ENCODE peak calls at places on chromosomes 5 and 9, in four cellular contexts. R is HCT116, D is spleen, M is WERI-Rb-1. E is an unnamed sample.

GRCh38 chr5:90473321-90474234 is 993 bp downstream of the MBLAC2 start:
- DNase-seq in R (no peak), D (peak; percentile 92), M (peak; percentile 30), E (no peak)

GRCh38 chr5:178357127-178357526 is 124.5 kb upstream of the PHYKPL start:
- DNase-seq in R (no peak), D (peak; percentile 81), M (no peak), E (no peak)

GRCh38 chr5:56330167-56330566 is 97.0 kb upstream of the ANKRD55 start:
- DNase-seq in R (no peak), D (no peak), M (no peak), E (no peak)

GRCh38 chr9:18146329-18146728 is 327.6 kb upstream of the ADAMTSL1 start:
- DNase-seq in R (no peak), D (no peak), M (no peak), E (no peak)

GRCh38 chr5:102596951-102597350 is 98.2 kb upstream of the SLCO6A1 start:
- DNase-seq in R (no peak), D (no peak), M (no peak), E (no peak)

GRCh38 chr5:106288977-106289376 is 1381.8 kb downstream of the EFNA5 start:
- DNase-seq in R (no peak), D (no peak), M (no peak), E (no peak)

GRCh38 chr9:93080406-93080805 is 15.6 kb upstream of the CARD19 start:
- DNase-seq in R (no peak), D (peak; percentile 56), M (no peak), E (no peak)

GRCh38 chr5:124948062-124948753 is 201.8 kb upstream of the ZNF608 start:
- DNase-seq in R (no peak), D (no peak), M (no peak), E (no peak)

GRCh38 chr9:123253204-123253603 is 15.2 kb downstream of the STRBP start:
- DNase-seq in R (no peak), D (no peak), M (no peak), E (no peak)

GRCh38 chr9:110688329-110688728 is 19.7 kb downstream of the MUSK start:
- DNase-seq in R (no peak), D (no peak), M (no peak), E (no peak)

GRCh38 chr9:17627641-17628040 is 48.8 kb downstream of the SH3GL2 start:
- DNase-seq in R (no peak), D (no peak), M (peak; percentile 25), E (no peak)

GRCh38 chr5:150987746-150988145 is 32.6 kb upstream of the GPX3 start:
- DNase-seq in R (no peak), D (no peak), M (no peak), E (no peak)

GRCh38 chr9:129272348-129273025 is 94.4 kb upstream of the IER5L start:
- DNase-seq in R (no peak), D (peak; percentile 53), M (no peak), E (no peak)

GRCh38 chr5:55634204-55634785 is 77.8 kb downstream of the SLC38A9 start:
- DNase-seq in R (no peak), D (no peak), M (no peak), E (no peak)

GRCh38 chr5:95284512-95285405 is at the start of gene MCTP1:
- DNase-seq in R (no peak), D (peak; percentile 76), M (peak; percentile 71), E (no peak)

GRCh38 chr5:90037646-90038045 is 371.9 kb downstream of the CETN3 start:
- DNase-seq in R (no peak), D (no peak), M (peak; percentile 15), E (no peak)

GRCh38 chr5:75667586-75667985 is 49.7 kb downstream of the POC5 start:
- DNase-seq in R (no peak), D (no peak), M (no peak), E (no peak)

GRCh38 chr5:89110916-89111646 is 228.1 kb upstream of the MEF2C start:
- DNase-seq in R (no peak), D (no peak), M (no peak), E (no peak)

GRCh38 chr5:171428168-171428658 is 8.8 kb downstream of the FGF18 start:
- DNase-seq in R (no peak), D (no peak), M (no peak), E (no peak)

GRCh38 chr5:150139334-150139733 is 16.3 kb downstream of the PDGFRB start:
- DNase-seq in R (no peak), D (no peak), M (no peak), E (peak; percentile 65)

GRCh38 chr5:13477118-13477737 is 467.3 kb downstream of the DNAH5 start:
- DNase-seq in R (no peak), D (no peak), M (no peak), E (no peak)

GRCh38 chr5:126182901-126183695 is 240.1 kb upstream of the GRAMD2B start:
- DNase-seq in R (no peak), D (no peak), M (no peak), E (no peak)

GRCh38 chr5:96530901-96531300 is 97.9 kb upstream of the PCSK1 start:
- DNase-seq in R (no peak), D (no peak), M (no peak), E (no peak)

GRCh38 chr9:136982232-136983051 is at the start of gene LCNL1:
- DNase-seq in R (no peak), D (no peak), M (no peak), E (no peak)

GRCh38 chr9:127858041-127858512 is 3.6 kb upstream of the ENG start:
- DNase-seq in R (no peak), D (no peak), M (peak; percentile 84), E (no peak)

GRCh38 chr9:2872307-2872940 is 28.5 kb upstream of the PUM3 start:
- DNase-seq in R (peak; percentile 23), D (no peak), M (peak; percentile 8), E (no peak)

DNA sequence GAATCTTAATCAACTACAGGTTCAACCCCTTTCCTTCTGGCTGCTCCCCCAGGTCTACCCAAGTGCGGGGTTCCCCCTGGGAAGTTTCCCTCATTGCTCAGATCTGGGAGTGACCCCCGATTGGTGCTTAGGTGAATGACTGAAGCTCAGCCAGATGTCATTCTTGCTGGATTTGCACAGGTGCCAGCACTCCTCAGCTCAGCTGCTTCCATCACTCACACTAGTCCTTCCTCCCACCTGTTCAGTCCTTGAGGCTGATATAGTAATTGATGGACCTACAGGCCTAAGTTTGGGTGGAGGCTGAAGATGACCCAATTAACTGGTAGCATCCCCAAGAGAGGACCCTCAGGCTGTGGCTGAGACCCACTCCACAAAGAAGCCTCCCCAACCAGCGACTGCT is 32.9 kb downstream of the PRLR start:
- DNase-seq in R (no peak), D (no peak), M (no peak), E (no peak)
- H3K36me3 ChIP-seq in R (no peaks in the 10 kb centered on the region), D (no peaks in the 10 kb centered on the region), M (no peaks in the 10 kb centered on the region), E (no peaks in the 10 kb centered on the region)

DNA sequence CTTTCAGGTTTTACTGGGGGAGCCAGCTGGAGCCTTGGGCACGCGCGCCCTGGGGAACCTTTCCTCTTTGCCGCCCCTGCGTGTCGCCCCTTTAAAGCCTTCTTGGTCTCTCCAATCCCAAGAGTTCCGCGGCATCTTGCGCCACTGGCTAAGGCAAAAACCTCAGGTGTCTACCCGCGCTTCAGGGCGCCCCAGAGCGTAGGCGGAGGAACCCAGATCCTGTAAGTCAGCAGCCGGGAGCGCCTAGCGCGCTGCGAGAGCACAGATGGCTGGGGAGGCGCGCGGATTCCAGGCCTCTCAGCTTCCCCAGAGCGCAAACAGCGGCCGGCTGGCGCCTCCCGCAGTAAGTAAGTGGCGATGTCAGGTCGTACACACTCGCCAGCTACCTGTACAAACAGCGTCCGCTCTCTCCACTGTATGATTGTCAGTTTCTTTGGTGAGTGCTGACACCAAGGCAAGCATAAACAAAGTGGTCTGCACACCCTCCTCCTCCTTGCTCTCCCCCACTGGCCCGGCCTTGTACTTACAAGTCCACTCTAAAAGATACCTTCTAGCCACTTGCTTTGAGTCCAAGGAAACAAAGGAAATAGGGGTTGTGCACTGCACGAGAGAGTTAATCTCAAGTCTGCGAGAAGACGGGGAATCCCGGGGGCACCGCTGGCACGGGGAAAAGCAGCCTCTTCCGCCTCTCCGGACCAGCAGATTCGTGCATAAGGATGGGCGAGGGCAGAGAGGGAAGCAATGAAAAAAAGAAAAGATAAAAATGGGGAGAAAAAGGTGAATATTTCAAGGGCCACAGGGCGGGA is 2.9 kb downstream of the HTR1A start:
- DNase-seq in R (no peak), D (peak; percentile 70), M (peak; percentile 92), E (no peak)
- TF ChIP-seq CTCF in R (no peak), D (no peak), M (peak; percentile 93), E (no peak)

GRCh38 chr5:169735913-169736312 is 98.8 kb downstream of the DOCK2 start:
- DNase-seq in R (no peak), D (no peak), M (no peak), E (no peak)
- H3K36me3 ChIP-seq in R (no peaks in the 10 kb centered on the region), D (peaks cover 6% of the 10 kb centered on the region), M (no peaks in the 10 kb centered on the region), E (no peaks in the 10 kb centered on the region)

GRCh38 chr5:157594675-157595074 is 19.1 kb upstream of the ADAM19 start:
- DNase-seq in R (no peak), D (no peak), M (no peak), E (no peak)
- TF ChIP-seq CTCF in R (no peak), D (no peak), M (no peak), E (no peak)

GRCh38 chr5:1085391-1085790 is 26.5 kb downstream of the SLC12A7 start:
- DNase-seq in R (no peak), D (no peak), M (no peak), E (no peak)
- H3K36me3 ChIP-seq in R (no peaks in the 10 kb centered on the region), D (peaks cover 54% of the 10 kb centered on the region), M (peaks cover 71% of the 10 kb centered on the region), E (no peaks in the 10 kb centered on the region)

DNA sequence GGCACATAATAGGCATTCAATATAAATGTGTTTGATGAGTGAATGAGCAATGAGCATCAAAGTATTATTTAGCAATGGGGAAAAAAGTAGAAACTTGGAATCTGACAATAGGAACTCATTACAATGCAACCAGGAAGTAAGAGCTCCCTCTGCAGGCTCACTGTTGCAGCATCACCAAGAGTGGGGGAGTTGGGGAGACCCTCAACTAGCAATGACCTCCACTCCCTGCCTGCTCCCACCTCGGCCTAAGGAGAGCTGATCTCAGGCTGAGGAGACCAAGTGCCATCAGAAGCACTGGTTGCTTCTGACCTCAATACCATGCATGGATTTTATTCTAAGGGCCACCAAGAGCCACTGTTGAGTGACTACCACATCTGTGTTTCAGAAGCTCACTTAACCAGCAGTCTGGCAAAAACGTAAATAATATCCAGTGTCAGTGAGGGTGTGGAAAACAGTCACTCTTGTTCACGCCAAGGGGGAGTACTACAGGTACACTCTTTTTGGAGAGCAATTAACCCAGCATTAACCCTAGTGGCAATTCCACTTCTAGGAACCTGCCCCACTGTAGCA is 8.0 kb downstream of the VDAC1 start:
- DNase-seq in R (no peak), D (peak; percentile 43), M (peak; percentile 26), E (no peak)
- TF ChIP-seq CTCF in R (peak; percentile 81), D (no peak), M (peak; percentile 81), E (peak; percentile 57)

GRCh38 chr5:134570365-134570758 is 44.9 kb downstream of the JADE2 start:
- DNase-seq in R (no peak), D (no peak), M (no peak), E (no peak)
- H3K36me3 ChIP-seq in R (peaks cover 2% of the 10 kb centered on the region), D (peaks cover 99% of the 10 kb centered on the region), M (peaks cover 66% of the 10 kb centered on the region), E (peaks cover 11% of the 10 kb centered on the region)

GRCh38 chr5:73214921-73215490 is 42.0 kb downstream of the TMEM174 start:
- DNase-seq in R (no peak), D (no peak), M (no peak), E (no peak)
- TF ChIP-seq CTCF in R (no peak), D (no peak), M (no peak), E (no peak)